ENCODE peak calls at places on chromosomes 11 and 22, in four cellular contexts. One of them, this sample, is unnamed. For H3K36me3, the result is how much of the 10 kb centered on the place peaks cover.

GRCh38 chr22:37504964-37505363 is 14.3 kb downstream of the CARD10 start:
- DNase-seq in cardiac muscle cell: no peak
- DNase-seq in transverse colon: no peak
- DNase-seq in tibial nerve: no peak
- DNase-seq in this sample: no peak

GRCh38 chr11:70404244-70404643 is 5.9 kb downstream of the CTTN start:
- DNase-seq in transverse colon: no peak
- DNase-seq in tibial nerve: no peak
- DNase-seq in cardiac muscle cell: no peak
- DNase-seq in this sample: no peak

GRCh38 chr22:22161924-22162851 is 82.4 kb upstream of the VPREB1 start:
- DNase-seq in transverse colon: peak
- DNase-seq in cardiac muscle cell: no peak
- DNase-seq in tibial nerve: no peak
- DNase-seq in this sample: no peak

GRCh38 chr11:5666396-5666780 is 18.5 kb downstream of the TRIM5 start:
- DNase-seq in tibial nerve: no peak
- DNase-seq in cardiac muscle cell: no peak
- DNase-seq in transverse colon: no peak
- DNase-seq in this sample: no peak

GRCh38 chr22:39317084-39317755 is 2.2 kb downstream of the RPL3 start:
- DNase-seq in transverse colon: peak
- DNase-seq in cardiac muscle cell: no peak
- DNase-seq in tibial nerve: no peak
- DNase-seq in this sample: no peak

GRCh38 chr11:46302866-46303265 is 25.4 kb downstream of the CREB3L1 start:
- DNase-seq in tibial nerve: no peak
- DNase-seq in transverse colon: no peak
- DNase-seq in cardiac muscle cell: no peak
- DNase-seq in this sample: no peak

GRCh38 chr22:33299245-33299956 is 241.2 kb upstream of the SYN3 start:
- DNase-seq in tibial nerve: no peak
- DNase-seq in transverse colon: no peak
- DNase-seq in cardiac muscle cell: no peak
- DNase-seq in this sample: peak

GRCh38 chr11:3959015-3959917 is 103.8 kb downstream of the STIM1 start:
- DNase-seq in cardiac muscle cell: peak
- DNase-seq in transverse colon: no peak
- DNase-seq in tibial nerve: no peak
- DNase-seq in this sample: peak

GRCh38 chr11:10382518-10382917 is 72.5 kb upstream of the AMPD3 start:
- DNase-seq in cardiac muscle cell: no peak
- DNase-seq in transverse colon: no peak
- DNase-seq in tibial nerve: no peak
- DNase-seq in this sample: no peak

GRCh38 chr11:97743205-97743742 is 1277.5 kb upstream of the CNTN5 start:
- DNase-seq in cardiac muscle cell: peak
- DNase-seq in tibial nerve: no peak
- DNase-seq in transverse colon: no peak
- DNase-seq in this sample: peak

GRCh38 chr11:120694706-120695105 is 183.2 kb downstream of the GRIK4 start:
- DNase-seq in tibial nerve: no peak
- DNase-seq in transverse colon: no peak
- DNase-seq in cardiac muscle cell: no peak
- DNase-seq in this sample: no peak

GRCh38 chr11:76656087-76656531 is 14.4 kb downstream of the LRRC32 start:
- DNase-seq in transverse colon: no peak
- DNase-seq in tibial nerve: no peak
- DNase-seq in cardiac muscle cell: no peak
- DNase-seq in this sample: no peak

GRCh38 chr11:119293461-119293860 is 23.5 kb downstream of the MCAM start:
- DNase-seq in transverse colon: no peak
- DNase-seq in cardiac muscle cell: no peak
- DNase-seq in tibial nerve: no peak
- DNase-seq in this sample: no peak

GRCh38 chr11:119298726-119299125 is 18.2 kb downstream of the MCAM start:
- DNase-seq in tibial nerve: no peak
- DNase-seq in transverse colon: no peak
- DNase-seq in cardiac muscle cell: no peak
- DNase-seq in this sample: no peak

GRCh38 chr11:119290894-119291497 is 25.9 kb downstream of the MCAM start:
- DNase-seq in tibial nerve: no peak
- DNase-seq in transverse colon: no peak
- DNase-seq in cardiac muscle cell: no peak
- DNase-seq in this sample: no peak

GRCh38 chr11:119297938-119298337 is 19.0 kb downstream of the MCAM start:
- DNase-seq in tibial nerve: no peak
- DNase-seq in cardiac muscle cell: no peak
- DNase-seq in transverse colon: no peak
- DNase-seq in this sample: no peak

GRCh38 chr11:119295178-119295577 is 21.8 kb downstream of the MCAM start:
- DNase-seq in cardiac muscle cell: peak
- DNase-seq in transverse colon: no peak
- DNase-seq in tibial nerve: no peak
- DNase-seq in this sample: no peak
- H3K36me3 ChIP-seq in cardiac muscle cell: under half
- H3K36me3 ChIP-seq in transverse colon: under half
- H3K36me3 ChIP-seq in tibial nerve: under half
- H3K36me3 ChIP-seq in this sample: under half

GRCh38 chr11:116840746-116841296 is 3.4 kb upstream of the APOA1 start:
- DNase-seq in tibial nerve: no peak
- DNase-seq in transverse colon: no peak
- DNase-seq in cardiac muscle cell: peak
- DNase-seq in this sample: no peak

GRCh38 chr11:116842117-116842516 is 4.7 kb upstream of the APOA1 start:
- DNase-seq in transverse colon: no peak
- DNase-seq in tibial nerve: no peak
- DNase-seq in cardiac muscle cell: no peak
- DNase-seq in this sample: no peak

GRCh38 chr11:116844722-116845121 is 7.3 kb upstream of the APOA1 start:
- DNase-seq in tibial nerve: no peak
- DNase-seq in cardiac muscle cell: no peak
- DNase-seq in transverse colon: no peak
- DNase-seq in this sample: no peak

GRCh38 chr11:116842909-116843308 is 5.5 kb upstream of the APOA1 start:
- DNase-seq in cardiac muscle cell: no peak
- DNase-seq in tibial nerve: no peak
- DNase-seq in transverse colon: peak
- DNase-seq in this sample: no peak

DNA sequence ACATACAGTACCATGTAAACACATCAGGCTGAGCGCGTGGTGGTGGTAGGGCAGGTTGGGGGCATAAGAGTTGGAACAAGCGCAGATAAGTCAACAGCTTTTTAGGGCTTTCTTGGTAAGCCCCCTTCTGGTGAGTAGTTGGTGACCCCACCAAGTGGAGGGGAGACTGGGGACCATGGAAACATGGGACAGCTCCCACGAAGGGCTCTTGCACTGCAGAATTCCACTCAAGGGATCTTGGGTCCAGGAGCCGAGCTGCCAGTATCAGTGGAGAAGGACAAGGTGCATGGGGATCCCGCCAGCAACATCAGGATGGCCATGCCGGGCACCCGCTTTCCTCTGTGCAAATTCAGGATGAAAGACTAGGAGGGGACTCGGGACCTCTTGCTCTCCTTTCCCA is 6.2 kb upstream of the APOA1 start:
- DNase-seq in transverse colon: no peak
- DNase-seq in tibial nerve: no peak
- DNase-seq in cardiac muscle cell: no peak
- DNase-seq in this sample: no peak
- H3K36me3 ChIP-seq in transverse colon: under half
- H3K36me3 ChIP-seq in tibial nerve: under half
- H3K36me3 ChIP-seq in cardiac muscle cell: under half
- H3K36me3 ChIP-seq in this sample: under half

GRCh38 chr22:20811971-20812660 is 38.2 kb downstream of the SERPIND1 start:
- DNase-seq in cardiac muscle cell: no peak
- DNase-seq in transverse colon: no peak
- DNase-seq in tibial nerve: no peak
- DNase-seq in this sample: no peak

GRCh38 chr22:20809538-20810185 is 35.7 kb downstream of the SERPIND1 start:
- DNase-seq in cardiac muscle cell: no peak
- DNase-seq in tibial nerve: no peak
- DNase-seq in transverse colon: no peak
- DNase-seq in this sample: no peak

GRCh38 chr22:20811171-20811570 is 37.3 kb downstream of the SERPIND1 start:
- DNase-seq in cardiac muscle cell: no peak
- DNase-seq in transverse colon: no peak
- DNase-seq in tibial nerve: no peak
- DNase-seq in this sample: no peak

GRCh38 chr22:20808844-20809243 is 34.9 kb downstream of the SERPIND1 start:
- DNase-seq in transverse colon: no peak
- DNase-seq in tibial nerve: no peak
- DNase-seq in cardiac muscle cell: no peak
- DNase-seq in this sample: no peak

DNA sequence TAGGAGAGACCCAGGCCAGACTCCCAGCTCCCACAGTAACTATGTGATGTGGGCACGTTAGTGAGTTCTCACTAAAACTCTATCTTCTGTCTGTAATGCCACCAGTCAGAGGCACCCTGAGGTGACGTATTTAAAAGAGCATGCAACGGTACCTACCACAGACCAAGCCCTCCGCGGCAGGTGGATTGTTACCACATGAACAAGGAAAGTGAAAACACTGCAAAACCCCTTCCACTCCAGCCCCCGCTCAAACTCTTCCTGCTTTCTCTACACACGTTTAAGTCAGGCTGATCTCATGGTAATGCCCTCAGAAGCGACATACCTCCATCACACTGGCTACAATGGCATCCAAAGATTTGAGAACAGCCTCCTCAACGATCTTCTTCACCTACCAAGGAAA is 36.7 kb downstream of the SERPIND1 start:
- DNase-seq in cardiac muscle cell: no peak
- DNase-seq in tibial nerve: no peak
- DNase-seq in transverse colon: no peak
- DNase-seq in this sample: no peak
- H3K36me3 ChIP-seq in cardiac muscle cell: under half
- H3K36me3 ChIP-seq in tibial nerve: under half
- H3K36me3 ChIP-seq in transverse colon: under half
- H3K36me3 ChIP-seq in this sample: under half

DNA sequence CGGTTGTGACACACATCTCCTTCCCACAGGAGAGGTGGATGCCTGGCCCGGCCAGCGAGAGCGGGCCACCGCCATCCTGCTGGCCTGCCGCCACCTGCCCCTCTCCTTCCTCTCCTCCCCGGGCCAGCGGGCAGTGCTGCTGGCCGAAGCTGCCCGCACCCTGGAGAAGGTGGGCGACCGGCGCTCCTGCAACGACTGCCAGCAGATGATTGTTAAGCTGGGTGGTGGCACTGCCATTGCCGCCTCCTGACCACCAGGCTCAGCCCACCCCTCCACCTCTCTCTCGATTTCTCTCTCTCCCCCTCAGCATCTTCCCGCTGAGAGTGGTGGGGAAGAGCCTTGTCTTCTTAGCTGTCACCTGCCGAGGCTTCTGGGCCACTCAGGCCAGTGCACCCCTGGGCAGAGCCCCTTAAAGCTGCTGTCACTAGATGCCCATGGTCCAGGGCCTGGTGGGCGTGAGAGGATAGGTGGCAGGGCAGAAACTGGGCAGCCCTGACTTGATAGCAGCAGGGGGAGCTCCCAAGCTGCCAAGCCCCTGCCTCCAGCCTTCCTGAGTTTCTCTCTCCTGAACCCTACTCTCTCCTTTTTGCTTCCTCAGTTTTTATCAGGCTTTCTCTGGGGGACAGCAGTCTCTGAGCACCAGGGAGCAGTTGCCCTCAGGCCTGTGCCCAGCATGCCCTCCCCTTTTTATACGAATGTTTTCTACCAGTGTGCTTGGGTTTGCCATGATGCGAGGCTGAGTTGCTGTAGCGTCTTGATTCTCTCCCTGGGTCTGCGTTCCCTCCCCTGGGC is 9.3 kb downstream of the SHISA8 start:
- DNase-seq in cardiac muscle cell: no peak
- DNase-seq in transverse colon: no peak
- DNase-seq in tibial nerve: no peak
- DNase-seq in this sample: no peak
- H3K36me3 ChIP-seq in cardiac muscle cell: under half
- H3K36me3 ChIP-seq in transverse colon: under half
- H3K36me3 ChIP-seq in tibial nerve: under half
- H3K36me3 ChIP-seq in this sample: under half

This sample was measured in kidney epithelial cell.